ENCODE peak calls at places on chromosomes 12 and 14, in eight cellular contexts. M is SW480; W is DMS 273 treated with DMSO at 0.1 percent for 48 hours; S is posterior vena cava; X is NAMALWA; Z is EL; Q is DMS79 treated with DMSO at 0.1 percent for 48 hours; O is CD8-positive, alpha-beta T cell. T is an unnamed sample.

GRCh38 chr12:47311514-47311913 is 231.8 kb upstream of the AMIGO2 start:
- DNase-seq in M (no peak), W (no peak), S (no peak), X (no peak), Z (no peak), Q (no peak), O (no peak), T (no peak)

GRCh38 chr14:56333361-56334279 is 215.4 kb downstream of the PELI2 start:
- DNase-seq in M (peak), W (peak), S (no peak), X (no peak), Z (peak), Q (no peak), O (no peak), T (peak)

GRCh38 chr14:61091657-61092273 is 110.7 kb downstream of the SLC38A6 start:
- DNase-seq in M (no peak), W (no peak), S (no peak), X (no peak), Z (no peak), Q (no peak), O (no peak), T (no peak)

GRCh38 chr12:49230810-49231209 is 34.1 kb upstream of the TUBA1C start:
- DNase-seq in M (no peak), W (no peak), S (no peak), X (no peak), Z (no peak), Q (no peak), O (no peak), T (no peak)

GRCh38 chr14:89466460-89466859 is 49.4 kb upstream of the FOXN3 start:
- DNase-seq in M (no peak), W (no peak), S (no peak), X (no peak), Z (no peak), Q (no peak), O (peak), T (no peak)

GRCh38 chr14:79581912-79582576 is 629.3 kb downstream of the DIO2 start:
- DNase-seq in M (no peak), W (no peak), S (no peak), X (no peak), Z (peak), Q (no peak), O (no peak), T (no peak)

GRCh38 chr14:59619071-59619470 is 42.5 kb upstream of the CCDC175 start:
- DNase-seq in M (no peak), W (no peak), S (no peak), X (no peak), Z (no peak), Q (no peak), O (no peak), T (no peak)

GRCh38 chr12:67452119-67452805 is 183.1 kb downstream of the CAND1 start:
- DNase-seq in M (no peak), W (no peak), S (no peak), X (peak), Z (no peak), Q (no peak), O (no peak), T (no peak)

GRCh38 chr14:105421723-105422615 is 2.3 kb downstream of the MTA1 start:
- DNase-seq in M (no peak), W (no peak), S (peak), X (no peak), Z (no peak), Q (no peak), O (no peak), T (no peak)

GRCh38 chr12:13777374-13777773 is 204.0 kb downstream of the GRIN2B start:
- DNase-seq in M (no peak), W (no peak), S (no peak), X (no peak), Z (no peak), Q (no peak), O (no peak), T (no peak)

GRCh38 chr14:105156414-105157375 is 11.9 kb downstream of the JAG2 start:
- DNase-seq in M (no peak), W (no peak), S (no peak), X (no peak), Z (no peak), Q (no peak), O (no peak), T (no peak)

GRCh38 chr14:74973003-74973614 is 17.7 kb upstream of the PGF start:
- DNase-seq in M (no peak), W (no peak), S (peak), X (no peak), Z (peak), Q (no peak), O (no peak), T (no peak)

GRCh38 chr12:109589240-109589590 is 15.6 kb downstream of the MVK start:
- DNase-seq in M (no peak), W (no peak), S (no peak), X (no peak), Z (no peak), Q (no peak), O (no peak), T (no peak)

GRCh38 chr12:26034371-26035142 is 76.1 kb downstream of the RASSF8 start:
- DNase-seq in M (no peak), W (no peak), S (no peak), X (no peak), Z (no peak), Q (no peak), O (no peak), T (no peak)

GRCh38 chr14:69945905-69946304 is 66.7 kb downstream of the SMOC1 start:
- DNase-seq in M (no peak), W (peak), S (no peak), X (no peak), Z (no peak), Q (no peak), O (no peak), T (no peak)

GRCh38 chr12:6044082-6044481 is 80.4 kb downstream of the VWF start:
- DNase-seq in M (no peak), W (no peak), S (no peak), X (no peak), Z (peak), Q (no peak), O (no peak), T (no peak)

GRCh38 chr12:25184132-25184531 is 10.8 kb downstream of the DNAI7 start:
- DNase-seq in M (no peak), W (no peak), S (no peak), X (peak), Z (no peak), Q (no peak), O (no peak), T (no peak)

T was measured in NCI-H1417 treated with DMSO at 0.1 percent for 48 hours.